ENCODE peak calls at places on chromosomes 13 and 19, in nine cellular contexts. One of them, this sample, is unnamed.

GRCh38 chr19:4997297-4997696 is 28.4 kb downstream of the KDM4B start:
- DNase-seq in adrenal gland: no peak
- DNase-seq in sigmoid colon: no peak
- DNase-seq in gastrocnemius medialis: no peak
- DNase-seq in breast epithelium: no peak
- DNase-seq in esophagus squamous epithelium: no peak
- DNase-seq in A549: no peak
- DNase-seq in Peyer's patch: no peak
- DNase-seq in transverse colon: no peak
- DNase-seq in this sample: no peak

GRCh38 chr13:76148374-76148773 is 512.2 kb downstream of the LMO7 start:
- DNase-seq in adrenal gland: no peak
- DNase-seq in sigmoid colon: no peak
- DNase-seq in gastrocnemius medialis: no peak
- DNase-seq in breast epithelium: no peak
- DNase-seq in esophagus squamous epithelium: no peak
- DNase-seq in A549: no peak
- DNase-seq in Peyer's patch: no peak
- DNase-seq in transverse colon: no peak
- DNase-seq in this sample: no peak

GRCh38 chr13:111904701-111905608 is 162.0 kb upstream of the SOX1 start:
- DNase-seq in adrenal gland: peak
- DNase-seq in sigmoid colon: peak
- DNase-seq in gastrocnemius medialis: no peak
- DNase-seq in breast epithelium: no peak
- DNase-seq in esophagus squamous epithelium: no peak
- DNase-seq in A549: no peak
- DNase-seq in Peyer's patch: no peak
- DNase-seq in transverse colon: no peak
- DNase-seq in this sample: peak

GRCh38 chr13:108528303-108528702 is 101.1 kb upstream of the MYO16 start:
- DNase-seq in adrenal gland: no peak
- DNase-seq in sigmoid colon: no peak
- DNase-seq in gastrocnemius medialis: no peak
- DNase-seq in breast epithelium: no peak
- DNase-seq in esophagus squamous epithelium: no peak
- DNase-seq in A549: no peak
- DNase-seq in Peyer's patch: no peak
- DNase-seq in transverse colon: no peak
- DNase-seq in this sample: no peak

GRCh38 chr19:14433454-14434156 is 499 bp downstream of the PKN1 start:
- DNase-seq in adrenal gland: no peak
- DNase-seq in sigmoid colon: no peak
- DNase-seq in gastrocnemius medialis: no peak
- DNase-seq in breast epithelium: no peak
- DNase-seq in esophagus squamous epithelium: no peak
- DNase-seq in A549: no peak
- DNase-seq in Peyer's patch: peak
- DNase-seq in transverse colon: peak
- DNase-seq in this sample: no peak

GRCh38 chr19:38211779-38212178 is 12.2 kb downstream of the DPF1 start:
- DNase-seq in adrenal gland: no peak
- DNase-seq in sigmoid colon: no peak
- DNase-seq in gastrocnemius medialis: no peak
- DNase-seq in breast epithelium: no peak
- DNase-seq in esophagus squamous epithelium: no peak
- DNase-seq in A549: no peak
- DNase-seq in Peyer's patch: no peak
- DNase-seq in transverse colon: no peak
- DNase-seq in this sample: no peak

GRCh38 chr13:113907637-113908617 is 44.1 kb upstream of the GAS6 start:
- DNase-seq in adrenal gland: no peak
- DNase-seq in sigmoid colon: no peak
- DNase-seq in gastrocnemius medialis: no peak
- DNase-seq in breast epithelium: peak
- DNase-seq in esophagus squamous epithelium: no peak
- DNase-seq in A549: no peak
- DNase-seq in Peyer's patch: no peak
- DNase-seq in transverse colon: peak
- DNase-seq in this sample: no peak

GRCh38 chr13:30216111-30216510 is 91.2 kb downstream of the KATNAL1 start:
- DNase-seq in adrenal gland: no peak
- DNase-seq in sigmoid colon: no peak
- DNase-seq in gastrocnemius medialis: no peak
- DNase-seq in breast epithelium: no peak
- DNase-seq in esophagus squamous epithelium: no peak
- DNase-seq in A549: no peak
- DNase-seq in Peyer's patch: no peak
- DNase-seq in transverse colon: no peak
- DNase-seq in this sample: no peak

GRCh38 chr13:21330126-21330861 is 128.8 kb downstream of the ZDHHC20 start:
- DNase-seq in adrenal gland: no peak
- DNase-seq in sigmoid colon: no peak
- DNase-seq in gastrocnemius medialis: no peak
- DNase-seq in breast epithelium: no peak
- DNase-seq in esophagus squamous epithelium: no peak
- DNase-seq in A549: no peak
- DNase-seq in Peyer's patch: no peak
- DNase-seq in transverse colon: no peak
- DNase-seq in this sample: no peak

GRCh38 chr13:41543664-41544300 is 86.4 kb downstream of the RGCC start:
- DNase-seq in adrenal gland: no peak
- DNase-seq in sigmoid colon: no peak
- DNase-seq in gastrocnemius medialis: no peak
- DNase-seq in breast epithelium: no peak
- DNase-seq in esophagus squamous epithelium: no peak
- DNase-seq in A549: no peak
- DNase-seq in Peyer's patch: no peak
- DNase-seq in transverse colon: no peak
- DNase-seq in this sample: no peak

GRCh38 chr19:6229951-6230712 is 49.6 kb downstream of the MLLT1 start:
- DNase-seq in adrenal gland: no peak
- DNase-seq in sigmoid colon: no peak
- DNase-seq in gastrocnemius medialis: no peak
- DNase-seq in breast epithelium: no peak
- DNase-seq in esophagus squamous epithelium: no peak
- DNase-seq in A549: no peak
- DNase-seq in Peyer's patch: no peak
- DNase-seq in transverse colon: no peak
- DNase-seq in this sample: no peak

GRCh38 chr13:67278230-67278629 is 48.1 kb upstream of the PCDH9 start:
- DNase-seq in adrenal gland: no peak
- DNase-seq in sigmoid colon: no peak
- DNase-seq in gastrocnemius medialis: no peak
- DNase-seq in breast epithelium: no peak
- DNase-seq in esophagus squamous epithelium: no peak
- DNase-seq in A549: no peak
- DNase-seq in Peyer's patch: no peak
- DNase-seq in transverse colon: no peak
- DNase-seq in this sample: no peak

GRCh38 chr19:40302224-40303011 is 17.3 kb upstream of the AKT2 start:
- DNase-seq in adrenal gland: no peak
- DNase-seq in sigmoid colon: no peak
- DNase-seq in gastrocnemius medialis: no peak
- DNase-seq in breast epithelium: no peak
- DNase-seq in esophagus squamous epithelium: no peak
- DNase-seq in A549: no peak
- DNase-seq in Peyer's patch: no peak
- DNase-seq in transverse colon: no peak
- DNase-seq in this sample: no peak

GRCh38 chr13:111620586-111620985 is 300.1 kb downstream of the TEX29 start:
- DNase-seq in adrenal gland: no peak
- DNase-seq in sigmoid colon: no peak
- DNase-seq in gastrocnemius medialis: no peak
- DNase-seq in breast epithelium: no peak
- DNase-seq in esophagus squamous epithelium: no peak
- DNase-seq in A549: no peak
- DNase-seq in Peyer's patch: no peak
- DNase-seq in transverse colon: no peak
- DNase-seq in this sample: peak

GRCh38 chr19:14114854-14115253 is 2.7 kb downstream of the PRKACA start:
- DNase-seq in adrenal gland: peak
- DNase-seq in sigmoid colon: peak
- DNase-seq in gastrocnemius medialis: peak
- DNase-seq in breast epithelium: no peak
- DNase-seq in esophagus squamous epithelium: no peak
- DNase-seq in A549: peak
- DNase-seq in Peyer's patch: peak
- DNase-seq in transverse colon: peak
- DNase-seq in this sample: peak

GRCh38 chr19:6141217-6141616 is 5.8 kb downstream of the ACSBG2 start:
- DNase-seq in adrenal gland: no peak
- DNase-seq in sigmoid colon: no peak
- DNase-seq in gastrocnemius medialis: no peak
- DNase-seq in breast epithelium: no peak
- DNase-seq in esophagus squamous epithelium: no peak
- DNase-seq in A549: no peak
- DNase-seq in Peyer's patch: no peak
- DNase-seq in transverse colon: no peak
- DNase-seq in this sample: no peak

GRCh38 chr19:8336665-8337064 is 6.4 kb downstream of the KANK3 start:
- DNase-seq in adrenal gland: no peak
- DNase-seq in sigmoid colon: no peak
- DNase-seq in gastrocnemius medialis: no peak
- DNase-seq in breast epithelium: no peak
- DNase-seq in esophagus squamous epithelium: no peak
- DNase-seq in A549: no peak
- DNase-seq in Peyer's patch: no peak
- DNase-seq in transverse colon: no peak
- DNase-seq in this sample: no peak

DNA sequence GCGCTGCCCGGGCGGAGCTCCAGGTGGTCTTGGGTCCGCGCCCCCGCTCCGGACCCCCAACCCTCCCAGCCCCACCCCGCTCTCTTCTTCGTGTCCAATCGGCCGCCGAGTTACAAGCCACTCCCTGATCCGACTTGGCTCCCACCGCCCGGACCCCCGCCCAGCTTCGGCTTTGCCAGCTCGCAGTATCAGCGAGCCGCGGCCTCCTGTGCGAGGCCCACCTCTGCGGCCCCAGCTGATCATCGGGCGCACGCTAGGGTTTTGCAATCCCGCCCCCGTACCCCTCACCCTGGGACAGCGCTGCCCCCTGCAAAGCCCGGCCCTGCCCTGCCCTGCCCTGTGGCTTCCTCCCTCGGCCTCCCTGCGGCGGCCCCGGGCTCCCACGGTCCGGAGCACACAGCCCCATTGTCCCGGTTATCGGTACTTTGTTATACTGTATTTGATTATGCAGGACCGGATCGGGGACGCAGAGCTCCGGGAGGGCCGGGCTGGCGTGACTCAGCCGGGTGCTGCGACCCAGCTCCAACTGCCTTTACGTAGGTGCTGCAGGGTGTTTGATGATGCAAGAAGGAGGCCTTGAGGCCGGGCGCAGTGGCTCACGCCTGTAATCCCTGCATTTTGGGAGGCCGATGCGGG is 597 bp upstream of the LPAR2 start:
- DNase-seq in adrenal gland: peak
- DNase-seq in sigmoid colon: no peak
- DNase-seq in gastrocnemius medialis: no peak
- DNase-seq in breast epithelium: peak
- DNase-seq in esophagus squamous epithelium: no peak
- DNase-seq in A549: peak
- DNase-seq in Peyer's patch: peak
- DNase-seq in transverse colon: peak
- DNase-seq in this sample: no peak
- TF ChIP-seq POLR2A in adrenal gland: no peak
- TF ChIP-seq POLR2A in sigmoid colon: no peak
- TF ChIP-seq POLR2A in gastrocnemius medialis: no peak
- TF ChIP-seq POLR2A in breast epithelium: no peak
- TF ChIP-seq POLR2A in esophagus squamous epithelium: no peak
- TF ChIP-seq POLR2A in A549: no peak
- TF ChIP-seq POLR2A in Peyer's patch: peak
- TF ChIP-seq POLR2A in transverse colon: peak
- TF ChIP-seq POLR2A in this sample: no peak

DNA sequence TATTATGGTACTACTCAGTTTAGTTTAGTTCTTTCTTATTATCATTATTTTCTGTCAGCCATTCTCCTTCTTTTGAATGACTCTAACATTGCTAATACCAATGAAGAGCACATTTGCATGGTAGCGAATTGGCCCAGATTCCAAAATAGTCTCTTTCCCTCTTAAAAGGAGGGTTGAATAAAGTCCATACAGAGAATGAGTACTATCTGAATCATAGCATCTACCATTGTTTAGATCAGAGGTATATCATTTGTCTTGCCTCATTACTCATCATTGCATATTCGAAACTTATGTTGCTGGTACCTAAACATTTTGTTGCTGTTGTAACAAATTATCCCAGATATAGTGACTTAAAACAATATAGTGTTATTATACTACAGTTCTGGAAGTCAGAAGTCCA is 1235.3 kb upstream of the ATXN8OS start:
- DNase-seq in adrenal gland: no peak
- DNase-seq in sigmoid colon: no peak
- DNase-seq in gastrocnemius medialis: no peak
- DNase-seq in breast epithelium: no peak
- DNase-seq in esophagus squamous epithelium: no peak
- DNase-seq in A549: no peak
- DNase-seq in Peyer's patch: no peak
- DNase-seq in transverse colon: no peak
- DNase-seq in this sample: no peak
- TF ChIP-seq CTCF in adrenal gland: no peak
- TF ChIP-seq CTCF in sigmoid colon: no peak
- TF ChIP-seq CTCF in gastrocnemius medialis: no peak
- TF ChIP-seq CTCF in breast epithelium: no peak
- TF ChIP-seq CTCF in esophagus squamous epithelium: no peak
- TF ChIP-seq CTCF in A549: no peak
- TF ChIP-seq CTCF in Peyer's patch: no peak
- TF ChIP-seq CTCF in transverse colon: no peak
- TF ChIP-seq CTCF in this sample: no peak

DNA sequence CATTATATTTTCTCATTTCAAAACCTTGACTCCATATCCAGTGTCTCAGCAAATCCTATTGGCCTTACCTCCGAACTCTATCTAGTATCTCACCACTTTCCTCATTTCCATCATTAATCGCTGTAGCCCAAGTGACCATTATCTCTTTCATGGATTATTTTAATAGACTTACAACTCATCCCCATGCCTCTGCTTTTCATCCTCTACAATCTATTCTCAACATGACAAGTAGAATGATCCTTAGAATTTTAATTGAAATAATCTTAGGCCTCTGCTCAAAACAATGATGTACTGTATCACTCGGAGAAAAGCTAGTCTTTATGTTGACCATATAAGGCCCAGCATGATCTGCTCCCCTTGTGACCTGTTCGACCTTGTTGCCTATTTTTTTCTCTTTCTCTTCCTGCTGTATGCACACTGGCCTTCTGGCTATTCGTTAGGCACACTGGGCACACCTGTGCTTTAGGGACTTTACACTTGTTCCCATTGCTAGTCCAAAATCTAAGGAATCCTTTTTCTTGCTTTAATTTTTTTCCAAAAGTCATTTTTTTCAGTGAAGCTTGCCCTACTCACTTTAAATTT is 21.4 kb downstream of the DNAJC15 start:
- DNase-seq in adrenal gland: no peak
- DNase-seq in sigmoid colon: no peak
- DNase-seq in gastrocnemius medialis: no peak
- DNase-seq in breast epithelium: no peak
- DNase-seq in esophagus squamous epithelium: no peak
- DNase-seq in A549: no peak
- DNase-seq in Peyer's patch: no peak
- DNase-seq in transverse colon: no peak
- DNase-seq in this sample: no peak
- TF ChIP-seq POLR2A in adrenal gland: no peak
- TF ChIP-seq POLR2A in sigmoid colon: no peak
- TF ChIP-seq POLR2A in gastrocnemius medialis: no peak
- TF ChIP-seq POLR2A in breast epithelium: no peak
- TF ChIP-seq POLR2A in esophagus squamous epithelium: no peak
- TF ChIP-seq POLR2A in A549: no peak
- TF ChIP-seq POLR2A in Peyer's patch: no peak
- TF ChIP-seq POLR2A in transverse colon: no peak
- TF ChIP-seq POLR2A in this sample: no peak

GRCh38 chr19:57903298-57904174 is 12.9 kb downstream of the ZNF417 start:
- DNase-seq in adrenal gland: no peak
- DNase-seq in sigmoid colon: no peak
- DNase-seq in gastrocnemius medialis: no peak
- DNase-seq in breast epithelium: no peak
- DNase-seq in esophagus squamous epithelium: no peak
- DNase-seq in A549: peak
- DNase-seq in Peyer's patch: no peak
- DNase-seq in transverse colon: no peak
- DNase-seq in this sample: peak
- TF ChIP-seq CTCF in adrenal gland: peak
- TF ChIP-seq CTCF in sigmoid colon: no peak
- TF ChIP-seq CTCF in gastrocnemius medialis: no peak
- TF ChIP-seq CTCF in breast epithelium: no peak
- TF ChIP-seq CTCF in esophagus squamous epithelium: peak
- TF ChIP-seq CTCF in A549: peak
- TF ChIP-seq CTCF in Peyer's patch: peak
- TF ChIP-seq CTCF in transverse colon: peak
- TF ChIP-seq CTCF in this sample: no peak